ENCODE peak calls at places on chromosomes 12 and 14, in four cellular contexts. G, B, N and V are unnamed samples.

GRCh38 chr12:14185441-14186192 is 179.9 kb upstream of the ATF7IP start:
- DNase-seq in N (peak; percentile 6), B (peak; percentile 16), G (peak; percentile 51), V (peak; percentile 7)

GRCh38 chr12:132263451-132264065 is 65.8 kb downstream of the GALNT9 start:
- DNase-seq in N (no peak), G (no peak), B (no peak), V (no peak)

GRCh38 chr12:12323606-12324005 is 26.4 kb downstream of the MANSC1 start:
- DNase-seq in G (no peak), B (no peak), N (peak; percentile 3), V (no peak)

GRCh38 chr12:102118874-102119273 is 1.0 kb downstream of the NUP37 start:
- DNase-seq in B (no peak), G (no peak), N (no peak), V (no peak)

GRCh38 chr14:36652542-36653201 is 9.0 kb upstream of the PAX9 start:
- DNase-seq in N (no peak), B (no peak), G (no peak), V (no peak)

GRCh38 chr14:98726585-98727405 is 545.2 kb downstream of the BCL11B start:
- DNase-seq in B (no peak), G (no peak), N (no peak), V (no peak)

GRCh38 chr14:99573000-99573330 is 31.0 kb downstream of the CCDC85C start:
- DNase-seq in N (no peak), G (no peak), B (no peak), V (no peak)

GRCh38 chr12:109818253-109818652 is 14.9 kb downstream of the TRPV4 start:
- DNase-seq in G (no peak), B (no peak), N (no peak), V (no peak)